ENCODE peak calls at places on chromosomes 16 and 17, in four cellular contexts. R, F, Q and M are unnamed samples.

GRCh38 chr17:79001190-79002020 is 8.2 kb downstream of the CANT1 start:
- DNase-seq in R (no peak), F (no peak), Q (no peak), M (no peak)

GRCh38 chr16:79210629-79211028 is 389.9 kb downstream of the MAF start:
- DNase-seq in R (no peak), F (no peak), Q (no peak), M (no peak)

GRCh38 chr16:23754594-23755483 is at the start of gene CHP2:
- DNase-seq in R (peak), F (no peak), Q (no peak), M (no peak)

GRCh38 chr16:4200781-4201137 is 41.1 kb downstream of the SRL start:
- DNase-seq in R (no peak), F (no peak), Q (no peak), M (no peak)

GRCh38 chr16:77898671-77899211 is 110.4 kb downstream of the VAT1L start:
- DNase-seq in R (no peak), F (no peak), Q (no peak), M (no peak)

GRCh38 chr16:10466861-10467260 is 81.0 kb downstream of the ATF7IP2 start:
- DNase-seq in R (no peak), F (no peak), Q (no peak), M (no peak)

GRCh38 chr16:48317614-48318013 is 67.6 kb downstream of the SIAH1 start:
- DNase-seq in R (no peak), F (no peak), Q (no peak), M (peak)

GRCh38 chr17:2867441-2868424 is 71.5 kb downstream of the RAP1GAP2 start:
- DNase-seq in R (no peak), F (no peak), Q (peak), M (no peak)

GRCh38 chr16:80982646-80983045 is 24.0 kb downstream of the CMC2 start:
- DNase-seq in R (no peak), F (no peak), Q (no peak), M (no peak)

GRCh38 chr17:51152766-51153209 is 571 bp upstream of the NME1 start:
- DNase-seq in R (no peak), F (no peak), Q (no peak), M (peak)